ENCODE peak calls at places on chromosomes 13 and 19, in four cellular contexts. One of them, this sample, is unnamed.

GRCh38 chr19:10412257-10412977 is 7.9 kb upstream of the PDE4A start:
- DNase-seq in Daoy: no peak
- DNase-seq in NCI-H1417: no peak
- DNase-seq in CD8-positive, alpha-beta memory T cell: no peak
- DNase-seq in this sample: no peak

GRCh38 chr13:67330149-67330548 is 100.0 kb upstream of the PCDH9 start:
- DNase-seq in Daoy: no peak
- DNase-seq in NCI-H1417: no peak
- DNase-seq in CD8-positive, alpha-beta memory T cell: no peak
- DNase-seq in this sample: no peak

GRCh38 chr13:90594694-90595093 is 752.8 kb upstream of the MIR17HG start:
- DNase-seq in NCI-H1417: no peak
- DNase-seq in CD8-positive, alpha-beta memory T cell: no peak
- DNase-seq in Daoy: no peak
- DNase-seq in this sample: no peak

GRCh38 chr19:15869109-15869555 is 28.7 kb downstream of the CYP4F2 start:
- DNase-seq in Daoy: peak
- DNase-seq in CD8-positive, alpha-beta memory T cell: peak
- DNase-seq in NCI-H1417: peak
- DNase-seq in this sample: no peak

GRCh38 chr13:54185785-54186184 is 1157.2 kb downstream of the OLFM4 start:
- DNase-seq in CD8-positive, alpha-beta memory T cell: no peak
- DNase-seq in Daoy: no peak
- DNase-seq in NCI-H1417: peak
- DNase-seq in this sample: no peak

GRCh38 chr19:38079926-38080380 is 144.1 kb downstream of the DPF1 start:
- DNase-seq in CD8-positive, alpha-beta memory T cell: no peak
- DNase-seq in NCI-H1417: peak
- DNase-seq in Daoy: peak
- DNase-seq in this sample: no peak

GRCh38 chr13:100197116-100197515 is 108.2 kb downstream of the PCCA start:
- DNase-seq in CD8-positive, alpha-beta memory T cell: no peak
- DNase-seq in Daoy: no peak
- DNase-seq in NCI-H1417: no peak
- DNase-seq in this sample: no peak

GRCh38 chr19:18160792-18161690 is 8.1 kb downstream of the PIK3R2 start:
- DNase-seq in Daoy: peak
- DNase-seq in CD8-positive, alpha-beta memory T cell: peak
- DNase-seq in NCI-H1417: peak
- DNase-seq in this sample: peak

GRCh38 chr19:43780706-43781525 is at the start of gene KCNN4:
- DNase-seq in Daoy: peak
- DNase-seq in NCI-H1417: no peak
- DNase-seq in CD8-positive, alpha-beta memory T cell: peak
- DNase-seq in this sample: no peak

GRCh38 chr19:2327773-2328400 is 499 bp downstream of the LSM7 start:
- DNase-seq in CD8-positive, alpha-beta memory T cell: peak
- DNase-seq in Daoy: peak
- DNase-seq in NCI-H1417: peak
- DNase-seq in this sample: no peak

GRCh38 chr19:50518091-50519005 is 4.6 kb upstream of the ASPDH start:
- DNase-seq in Daoy: no peak
- DNase-seq in NCI-H1417: no peak
- DNase-seq in CD8-positive, alpha-beta memory T cell: peak
- DNase-seq in this sample: no peak